ENCODE peak calls at places on chromosomes 5 and 9, in seven cellular contexts. One of them, this sample, is unnamed. For H3K36me3, the result is how much of the 10 kb centered on the place peaks cover.

GRCh38 chr9:94896512-94896911 is 170.0 kb downstream of the AOPEP start:
- DNase-seq in right lobe of liver: no peak
- DNase-seq in HCT116: no peak
- DNase-seq in Peyer's patch: no peak
- DNase-seq in endothelial cell of umbilical vein: no peak
- DNase-seq in upper lobe of left lung: no peak
- DNase-seq in stomach: no peak
- DNase-seq in this sample: no peak

GRCh38 chr9:21505425-21506179 is 23.5 kb upstream of the IFNE start:
- DNase-seq in HCT116: no peak
- DNase-seq in endothelial cell of umbilical vein: no peak
- DNase-seq in Peyer's patch: no peak
- DNase-seq in right lobe of liver: no peak
- DNase-seq in stomach: no peak
- DNase-seq in upper lobe of left lung: no peak
- DNase-seq in this sample: no peak

GRCh38 chr5:134525687-134526482 is 415 bp downstream of the JADE2 start:
- DNase-seq in endothelial cell of umbilical vein: peak
- DNase-seq in HCT116: no peak
- DNase-seq in Peyer's patch: peak
- DNase-seq in upper lobe of left lung: peak
- DNase-seq in stomach: peak
- DNase-seq in right lobe of liver: peak
- DNase-seq in this sample: peak

GRCh38 chr5:174793684-174794328 is 69.4 kb downstream of the MSX2 start:
- DNase-seq in stomach: peak
- DNase-seq in endothelial cell of umbilical vein: peak
- DNase-seq in HCT116: peak
- DNase-seq in upper lobe of left lung: peak
- DNase-seq in right lobe of liver: peak
- DNase-seq in Peyer's patch: peak
- DNase-seq in this sample: peak

GRCh38 chr9:90344013-90344412 is 298.6 kb downstream of the DIRAS2 start:
- DNase-seq in right lobe of liver: no peak
- DNase-seq in Peyer's patch: no peak
- DNase-seq in upper lobe of left lung: no peak
- DNase-seq in stomach: no peak
- DNase-seq in endothelial cell of umbilical vein: no peak
- DNase-seq in HCT116: no peak
- DNase-seq in this sample: no peak

GRCh38 chr5:136686192-136686872 is 321.0 kb upstream of the TRPC7 start:
- DNase-seq in stomach: no peak
- DNase-seq in HCT116: no peak
- DNase-seq in endothelial cell of umbilical vein: peak
- DNase-seq in right lobe of liver: no peak
- DNase-seq in Peyer's patch: no peak
- DNase-seq in upper lobe of left lung: no peak
- DNase-seq in this sample: no peak

GRCh38 chr5:148808864-148809642 is 17.4 kb upstream of the ADRB2 start:
- DNase-seq in right lobe of liver: no peak
- DNase-seq in Peyer's patch: peak
- DNase-seq in stomach: no peak
- DNase-seq in endothelial cell of umbilical vein: no peak
- DNase-seq in HCT116: no peak
- DNase-seq in upper lobe of left lung: no peak
- DNase-seq in this sample: no peak

GRCh38 chr5:72210913-72211670 is 103.8 kb downstream of the MAP1B start:
- DNase-seq in right lobe of liver: no peak
- DNase-seq in stomach: peak
- DNase-seq in Peyer's patch: no peak
- DNase-seq in upper lobe of left lung: no peak
- DNase-seq in endothelial cell of umbilical vein: peak
- DNase-seq in HCT116: no peak
- DNase-seq in this sample: peak

GRCh38 chr5:13382232-13382631 is 562.3 kb downstream of the DNAH5 start:
- DNase-seq in upper lobe of left lung: no peak
- DNase-seq in right lobe of liver: no peak
- DNase-seq in Peyer's patch: no peak
- DNase-seq in stomach: no peak
- DNase-seq in endothelial cell of umbilical vein: no peak
- DNase-seq in HCT116: no peak
- DNase-seq in this sample: no peak

GRCh38 chr9:36749461-36749860 is 176.8 kb downstream of the MELK start:
- DNase-seq in right lobe of liver: no peak
- DNase-seq in stomach: no peak
- DNase-seq in HCT116: no peak
- DNase-seq in Peyer's patch: no peak
- DNase-seq in endothelial cell of umbilical vein: no peak
- DNase-seq in upper lobe of left lung: no peak
- DNase-seq in this sample: no peak

GRCh38 chr5:122140900-122141299 is 11.6 kb downstream of the ZNF474 start:
- DNase-seq in upper lobe of left lung: no peak
- DNase-seq in endothelial cell of umbilical vein: no peak
- DNase-seq in HCT116: no peak
- DNase-seq in Peyer's patch: no peak
- DNase-seq in right lobe of liver: no peak
- DNase-seq in stomach: no peak
- DNase-seq in this sample: no peak

GRCh38 chr9:72006481-72006880 is 53.9 kb downstream of the C9orf57 start:
- DNase-seq in Peyer's patch: no peak
- DNase-seq in endothelial cell of umbilical vein: no peak
- DNase-seq in right lobe of liver: no peak
- DNase-seq in stomach: no peak
- DNase-seq in upper lobe of left lung: no peak
- DNase-seq in HCT116: no peak
- DNase-seq in this sample: no peak

GRCh38 chr9:19184144-19184917 is 46.2 kb upstream of the DENND4C start:
- DNase-seq in HCT116: peak
- DNase-seq in Peyer's patch: peak
- DNase-seq in stomach: peak
- DNase-seq in endothelial cell of umbilical vein: peak
- DNase-seq in upper lobe of left lung: peak
- DNase-seq in right lobe of liver: no peak
- DNase-seq in this sample: peak

GRCh38 chr9:136688274-136689107 is 1.2 kb upstream of the AGPAT2 start:
- DNase-seq in upper lobe of left lung: no peak
- DNase-seq in stomach: no peak
- DNase-seq in Peyer's patch: no peak
- DNase-seq in HCT116: no peak
- DNase-seq in right lobe of liver: no peak
- DNase-seq in endothelial cell of umbilical vein: no peak
- DNase-seq in this sample: peak

GRCh38 chr9:136685792-136686533 is 1.3 kb downstream of the AGPAT2 start:
- DNase-seq in Peyer's patch: no peak
- DNase-seq in right lobe of liver: no peak
- DNase-seq in stomach: no peak
- DNase-seq in HCT116: no peak
- DNase-seq in endothelial cell of umbilical vein: no peak
- DNase-seq in upper lobe of left lung: peak
- DNase-seq in this sample: no peak

GRCh38 chr9:136686534-136686793 is 793 bp downstream of the AGPAT2 start:
- DNase-seq in stomach: no peak
- DNase-seq in HCT116: no peak
- DNase-seq in upper lobe of left lung: no peak
- DNase-seq in endothelial cell of umbilical vein: no peak
- DNase-seq in right lobe of liver: no peak
- DNase-seq in Peyer's patch: no peak
- DNase-seq in this sample: no peak

GRCh38 chr9:136687721-136688223 is 515 bp upstream of the AGPAT2 start:
- DNase-seq in HCT116: no peak
- DNase-seq in upper lobe of left lung: peak
- DNase-seq in right lobe of liver: peak
- DNase-seq in stomach: peak
- DNase-seq in Peyer's patch: peak
- DNase-seq in endothelial cell of umbilical vein: no peak
- DNase-seq in this sample: no peak

DNA sequence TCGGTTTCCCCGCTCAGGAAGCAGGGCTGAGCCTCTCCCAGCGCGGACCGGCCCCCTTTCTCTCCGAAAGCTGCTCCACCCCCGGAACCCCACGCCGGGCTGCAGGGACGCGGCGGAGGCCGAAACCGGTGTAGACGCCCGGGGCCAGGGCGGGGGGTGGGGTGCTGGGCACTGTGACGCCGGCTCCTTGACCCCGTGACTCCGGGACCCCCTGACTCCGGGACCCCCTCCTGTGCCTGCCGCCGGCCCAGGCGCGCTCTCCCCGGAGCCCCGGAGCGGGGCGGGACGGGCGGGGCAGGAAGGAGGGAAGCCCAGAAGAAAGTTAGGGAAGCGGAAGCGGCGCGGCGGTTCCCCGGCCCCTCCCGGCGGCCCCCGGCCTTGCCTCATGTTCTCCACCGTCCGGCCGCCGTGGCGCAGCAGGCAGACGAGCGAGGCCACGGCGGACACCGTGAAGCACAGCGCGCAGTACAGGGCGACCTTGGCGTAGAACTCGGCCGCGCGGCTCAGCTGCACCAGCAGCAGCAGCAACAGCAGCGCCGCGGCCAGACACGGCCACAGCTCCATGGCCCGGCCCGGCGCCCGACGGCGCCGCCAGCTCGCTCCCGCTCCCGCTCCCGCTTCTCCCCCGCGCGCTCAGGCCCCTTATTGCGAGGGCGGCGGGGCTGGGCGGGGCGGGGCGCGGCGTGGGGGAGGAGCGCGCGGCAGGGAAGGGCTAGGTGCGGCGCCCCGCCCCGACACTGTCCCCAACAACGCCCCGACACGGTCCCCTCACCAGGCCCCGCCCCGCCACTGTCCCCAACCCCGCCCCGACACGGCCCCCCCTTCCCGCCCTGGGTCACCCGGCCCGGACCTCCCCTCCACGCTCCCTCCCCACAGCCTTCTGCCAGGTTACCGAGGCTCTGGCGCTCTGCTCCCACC is at the start of gene AGPAT2:
- DNase-seq in stomach: peak
- DNase-seq in Peyer's patch: peak
- DNase-seq in upper lobe of left lung: peak
- DNase-seq in HCT116: peak
- DNase-seq in endothelial cell of umbilical vein: peak
- DNase-seq in right lobe of liver: peak
- DNase-seq in this sample: peak
- H3K27ac ChIP-seq in stomach: peak
- H3K27ac ChIP-seq in Peyer's patch: peak
- H3K27ac ChIP-seq in upper lobe of left lung: peak
- H3K27ac ChIP-seq in HCT116: peak
- H3K27ac ChIP-seq in endothelial cell of umbilical vein: peak
- H3K27ac ChIP-seq in right lobe of liver: peak
- H3K27ac ChIP-seq in this sample: no peak

DNA sequence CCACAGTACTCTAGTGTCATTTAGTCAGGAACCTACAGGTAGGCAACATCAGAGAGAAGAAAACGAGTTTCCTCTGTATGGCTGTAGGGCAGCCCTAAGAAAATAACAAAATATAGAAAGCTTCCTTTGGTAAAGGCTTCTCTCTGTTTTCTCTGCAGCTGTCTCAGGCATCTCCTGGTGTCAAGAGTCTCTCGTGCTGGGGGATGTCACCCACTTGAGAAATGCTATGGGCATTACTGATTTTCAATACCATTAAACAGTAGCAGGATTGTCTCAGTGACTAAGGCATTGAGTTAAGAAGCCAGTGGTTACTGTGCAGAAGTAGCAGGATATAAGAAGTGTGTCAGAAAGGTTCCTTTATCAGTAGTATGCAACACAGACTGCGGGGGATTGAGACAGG is 32.4 kb downstream of the LIFR start:
- DNase-seq in upper lobe of left lung: no peak
- DNase-seq in stomach: no peak
- DNase-seq in endothelial cell of umbilical vein: no peak
- DNase-seq in HCT116: no peak
- DNase-seq in Peyer's patch: no peak
- DNase-seq in right lobe of liver: no peak
- DNase-seq in this sample: no peak
- TF ChIP-seq POLR2A in upper lobe of left lung: no peak
- TF ChIP-seq POLR2A in stomach: no peak
- TF ChIP-seq POLR2A in endothelial cell of umbilical vein: no peak
- TF ChIP-seq POLR2A in HCT116: no peak
- TF ChIP-seq POLR2A in Peyer's patch: no peak
- TF ChIP-seq POLR2A in right lobe of liver: no peak
- TF ChIP-seq POLR2A in this sample: no peak

GRCh38 chr5:16665611-16666010 is 48.8 kb upstream of the RETREG1 start:
- DNase-seq in upper lobe of left lung: no peak
- DNase-seq in right lobe of liver: no peak
- DNase-seq in stomach: no peak
- DNase-seq in HCT116: no peak
- DNase-seq in endothelial cell of umbilical vein: no peak
- DNase-seq in Peyer's patch: no peak
- DNase-seq in this sample: no peak

GRCh38 chr5:16666861-16667481 is 50.2 kb upstream of the RETREG1 start:
- DNase-seq in endothelial cell of umbilical vein: peak
- DNase-seq in right lobe of liver: peak
- DNase-seq in stomach: peak
- DNase-seq in upper lobe of left lung: no peak
- DNase-seq in Peyer's patch: no peak
- DNase-seq in HCT116: no peak
- DNase-seq in this sample: no peak

GRCh38 chr5:16664368-16664767 is 47.6 kb upstream of the RETREG1 start:
- DNase-seq in HCT116: no peak
- DNase-seq in right lobe of liver: no peak
- DNase-seq in stomach: no peak
- DNase-seq in upper lobe of left lung: no peak
- DNase-seq in endothelial cell of umbilical vein: no peak
- DNase-seq in Peyer's patch: no peak
- DNase-seq in this sample: no peak

GRCh38 chr5:16668194-16668593 is 51.4 kb upstream of the RETREG1 start:
- DNase-seq in Peyer's patch: no peak
- DNase-seq in endothelial cell of umbilical vein: no peak
- DNase-seq in HCT116: no peak
- DNase-seq in stomach: no peak
- DNase-seq in right lobe of liver: no peak
- DNase-seq in upper lobe of left lung: no peak
- DNase-seq in this sample: no peak

GRCh38 chr5:16666140-16666860 is 49.5 kb upstream of the RETREG1 start:
- DNase-seq in Peyer's patch: no peak
- DNase-seq in upper lobe of left lung: no peak
- DNase-seq in HCT116: no peak
- DNase-seq in stomach: no peak
- DNase-seq in endothelial cell of umbilical vein: no peak
- DNase-seq in right lobe of liver: peak
- DNase-seq in this sample: no peak
- H3K36me3 ChIP-seq in Peyer's patch: under half
- H3K36me3 ChIP-seq in upper lobe of left lung: under half
- H3K36me3 ChIP-seq in HCT116: under half
- H3K36me3 ChIP-seq in stomach: half or more
- H3K36me3 ChIP-seq in endothelial cell of umbilical vein: under half
- H3K36me3 ChIP-seq in right lobe of liver: under half
- H3K36me3 ChIP-seq in this sample: under half

GRCh38 chr5:18455521-18455920 is 821.3 kb downstream of the TAF11L14 start:
- DNase-seq in endothelial cell of umbilical vein: no peak
- DNase-seq in upper lobe of left lung: no peak
- DNase-seq in right lobe of liver: no peak
- DNase-seq in stomach: no peak
- DNase-seq in HCT116: no peak
- DNase-seq in Peyer's patch: no peak
- DNase-seq in this sample: no peak

DNA sequence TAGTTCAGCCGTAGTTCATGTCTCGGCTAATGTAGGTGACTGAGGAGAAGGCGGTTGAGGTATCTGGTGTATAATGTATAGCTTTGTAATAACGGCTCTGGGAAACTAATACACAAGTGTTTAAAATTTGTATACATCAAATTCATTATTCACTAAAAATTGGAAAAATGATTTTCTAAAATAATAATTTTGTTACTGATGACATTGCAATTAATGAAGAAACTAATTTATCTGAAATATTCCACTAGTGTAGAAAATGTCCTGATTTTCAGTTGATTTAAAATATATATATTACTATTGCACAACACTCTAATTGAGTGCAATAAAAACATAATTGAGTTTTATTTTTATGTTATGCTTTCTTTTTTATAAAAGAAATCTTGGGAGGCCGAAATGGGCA is 823.0 kb downstream of the TAF11L14 start:
- DNase-seq in endothelial cell of umbilical vein: no peak
- DNase-seq in stomach: no peak
- DNase-seq in HCT116: no peak
- DNase-seq in right lobe of liver: no peak
- DNase-seq in upper lobe of left lung: no peak
- DNase-seq in Peyer's patch: no peak
- DNase-seq in this sample: no peak
- H3K27ac ChIP-seq in endothelial cell of umbilical vein: no peak
- H3K27ac ChIP-seq in stomach: no peak
- H3K27ac ChIP-seq in HCT116: no peak
- H3K27ac ChIP-seq in right lobe of liver: no peak
- H3K27ac ChIP-seq in upper lobe of left lung: no peak
- H3K27ac ChIP-seq in Peyer's patch: no peak
- H3K27ac ChIP-seq in this sample: no peak

This sample was measured in ovary.